ENCODE peak calls at places on chromosomes 16 and 17, in nine cellular contexts. D, M, L, O, G, B, X, N and R are unnamed samples.

GRCh38 chr16:79601092-79601977 is 798 bp upstream of the MAF start:
- DNase-seq in D (peak; percentile 20), M (peak; percentile 65), L (peak; percentile 65), O (no peak), G (peak; percentile 30), B (no peak), X (peak; percentile 42), N (peak; percentile 6), R (no peak)

GRCh38 chr17:62565817-62566216 is 61.7 kb upstream of the MRC2 start:
- DNase-seq in D (peak; percentile 46), M (no peak), L (no peak), O (no peak), G (peak; percentile 29), B (no peak), X (no peak), N (peak; percentile 55), R (peak; percentile 80)

GRCh38 chr16:66566051-66566901 is at the start of gene CMTM1:
- DNase-seq in D (no peak), M (no peak), L (no peak), O (no peak), G (no peak), B (no peak), X (no peak), N (no peak), R (no peak)

GRCh38 chr17:74453665-74454196 is 12.7 kb upstream of the CD300A start:
- DNase-seq in D (peak; percentile 88), M (no peak), L (peak; percentile 93), O (no peak), G (no peak), B (peak; percentile 93), X (no peak), N (no peak), R (no peak)

GRCh38 chr16:67173323-67173722 is 3.0 kb downstream of the NOL3 start:
- DNase-seq in D (no peak), M (no peak), L (peak; percentile 25), O (no peak), G (no peak), B (no peak), X (no peak), N (no peak), R (no peak)

GRCh38 chr17:44464037-44464436 is 39.2 kb downstream of the GPATCH8 start:
- DNase-seq in D (peak; percentile 43), M (no peak), L (no peak), O (no peak), G (peak; percentile 55), B (no peak), X (no peak), N (no peak), R (no peak)

GRCh38 chr17:22570144-22570845 is 878.0 kb downstream of the KCNJ18 start:
- DNase-seq in D (no peak), M (no peak), L (no peak), O (no peak), G (no peak), B (no peak), X (no peak), N (no peak), R (no peak)

GRCh38 chr16:26963109-26963508 is 103.6 kb upstream of the C16orf82 start:
- DNase-seq in D (no peak), M (no peak), L (peak; percentile 18), O (no peak), G (peak; percentile 8), B (peak; percentile 17), X (no peak), N (no peak), R (no peak)

GRCh38 chr16:11992008-11992584 is 15.6 kb downstream of the SNX29 start:
- DNase-seq in D (peak; percentile 50), M (no peak), L (no peak), O (no peak), G (no peak), B (no peak), X (no peak), N (no peak), R (no peak)

GRCh38 chr17:81572499-81573030 is 20.4 kb upstream of the FAAP100 start:
- DNase-seq in D (no peak), M (no peak), L (no peak), O (no peak), G (no peak), B (no peak), X (no peak), N (no peak), R (no peak)

GRCh38 chr17:61465550-61466237 is 13.5 kb downstream of the TBX4 start:
- DNase-seq in D (no peak), M (peak; percentile 21), L (no peak), O (no peak), G (no peak), B (no peak), X (no peak), N (no peak), R (no peak)

GRCh38 chr16:28321700-28322411 is 29.5 kb downstream of the SBK1 start:
- DNase-seq in D (peak; percentile 63), M (no peak), L (peak; percentile 32), O (no peak), G (peak; percentile 56), B (peak; percentile 61), X (no peak), N (peak; percentile 15), R (peak; percentile 28)

GRCh38 chr17:63479495-63480184 is 2.8 kb downstream of the ACE start:
- DNase-seq in D (no peak), M (no peak), L (no peak), O (no peak), G (no peak), B (no peak), X (no peak), N (no peak), R (no peak)

GRCh38 chr17:28544402-28545140 is 7.9 kb downstream of the UNC119 start:
- DNase-seq in D (no peak), M (no peak), L (no peak), O (no peak), G (no peak), B (no peak), X (no peak), N (no peak), R (no peak)

GRCh38 chr17:62875296-62875695 is 67.2 kb upstream of the MARCHF10 start:
- DNase-seq in D (no peak), M (no peak), L (no peak), O (no peak), G (no peak), B (no peak), X (no peak), N (no peak), R (no peak)

GRCh38 chr17:71033336-71033735 is 864.0 kb downstream of the KCNJ2 start:
- DNase-seq in D (no peak), M (no peak), L (no peak), O (no peak), G (no peak), B (no peak), X (no peak), N (no peak), R (no peak)

GRCh38 chr17:42821176-42821575 is 2.9 kb downstream of the BECN1 start:
- DNase-seq in D (no peak), M (no peak), L (no peak), O (no peak), G (peak; percentile 74), B (no peak), X (no peak), N (no peak), R (no peak)
- H3K4me3 ChIP-seq in D (no peak overlapping the region), M (no peak overlapping the region), L (no peak overlapping the region), O (no peak overlapping the region), G (no peak overlapping the region), B (no peak overlapping the region), X (no peak overlapping the region), N (no peak overlapping the region), R (no peak overlapping the region)

GRCh38 chr16:57489229-57489628 is 2.9 kb upstream of the DOK4 start:
- DNase-seq in D (no peak), M (no peak), L (no peak), O (no peak), G (no peak), B (no peak), X (no peak), N (no peak), R (no peak)
- H3K9me3 ChIP-seq in D (no peaks in the 10 kb centered on the region), M (no peaks in the 10 kb centered on the region), L (no peaks in the 10 kb centered on the region), O (no peaks in the 10 kb centered on the region), G (peaks cover 2% of the 10 kb centered on the region), B (no peaks in the 10 kb centered on the region), X (no peaks in the 10 kb centered on the region), N (no peaks in the 10 kb centered on the region), R (no peaks in the 10 kb centered on the region)

GRCh38 chr17:75703591-75703990 is 17.7 kb upstream of the ITGB4 start:
- DNase-seq in D (no peak), M (no peak), L (no peak), O (no peak), G (no peak), B (no peak), X (no peak), N (peak; percentile 53), R (no peak)
- H3K36me3 ChIP-seq in D (peaks cover 82% of the 10 kb centered on the region), M (peaks cover 93% of the 10 kb centered on the region), L (peaks cover 12% of the 10 kb centered on the region), O (peaks cover 69% of the 10 kb centered on the region), G (peaks cover 80% of the 10 kb centered on the region), B (peaks cover 99% of the 10 kb centered on the region), X (peaks cover 97% of the 10 kb centered on the region), N (peaks cover 19% of the 10 kb centered on the region), R (peaks cover 86% of the 10 kb centered on the region)

GRCh38 chr17:55454906-55455474 is 33.4 kb upstream of the MMD start:
- DNase-seq in D (peak; percentile 69), M (no peak), L (no peak), O (no peak), G (peak; percentile 88), B (no peak), X (no peak), N (no peak), R (peak; percentile 71)

GRCh38 chr17:55451203-55451641 is 29.6 kb upstream of the MMD start:
- DNase-seq in D (peak; percentile 54), M (no peak), L (no peak), O (no peak), G (no peak), B (no peak), X (no peak), N (peak; percentile 53), R (no peak)

GRCh38 chr17:55450232-55450631 is 28.6 kb upstream of the MMD start:
- DNase-seq in D (no peak), M (no peak), L (no peak), O (no peak), G (no peak), B (no peak), X (no peak), N (no peak), R (no peak)

GRCh38 chr17:55453836-55454557 is 32.4 kb upstream of the MMD start:
- DNase-seq in D (no peak), M (no peak), L (no peak), O (no peak), G (no peak), B (no peak), X (no peak), N (no peak), R (no peak)

DNA sequence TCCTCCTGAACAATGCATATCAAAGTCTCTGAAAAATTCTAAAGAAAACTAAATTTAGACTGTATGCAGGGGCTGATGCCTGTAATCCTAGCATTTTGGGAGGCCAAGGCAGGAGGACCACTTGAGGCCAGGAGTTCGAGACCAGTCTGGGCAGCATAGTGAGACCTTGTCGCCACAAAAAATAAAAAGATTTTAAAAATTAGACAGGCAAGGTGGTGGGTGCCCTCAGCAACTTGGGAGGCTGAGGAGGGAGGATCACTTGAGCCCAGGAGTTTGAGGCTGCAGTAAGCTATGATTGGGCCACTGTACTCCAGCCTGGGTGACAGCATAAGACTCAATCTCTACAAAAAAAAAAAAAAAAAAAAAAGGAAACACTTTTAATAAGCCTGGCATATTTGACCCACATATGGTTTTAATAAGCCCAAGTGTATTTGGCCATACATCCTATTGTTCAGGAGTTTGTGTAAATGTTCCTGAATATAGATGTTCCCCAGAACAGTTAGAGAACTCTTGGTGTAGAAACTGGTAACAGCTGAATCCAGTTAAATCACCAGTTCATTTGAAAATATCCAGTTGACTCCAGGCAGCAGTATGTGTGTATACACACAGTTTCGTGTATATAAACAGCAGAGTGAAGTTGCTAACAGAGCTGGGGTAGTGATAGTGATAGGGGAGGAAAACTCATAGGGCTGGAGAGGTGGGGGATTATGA is 30.3 kb upstream of the MMD start:
- DNase-seq in D (peak; percentile 56), M (no peak), L (no peak), O (no peak), G (no peak), B (no peak), X (no peak), N (no peak), R (no peak)
- H3K4me3 ChIP-seq in D (no peak overlapping the region), M (no peak overlapping the region), L (no peak overlapping the region), O (no peak overlapping the region), G (no peak overlapping the region), B (no peak overlapping the region), X (no peak overlapping the region), N (no peak overlapping the region), R (no peak overlapping the region)